ENCODE peak calls at places on chromosomes 4 and X, in six cellular contexts. X is GM12892, I is heart left ventricle, Y is Peyer's patch, K is uterus, L is prostate gland. G is an unnamed sample.

GRCh38 chrX:154696328-154697045 is 43.1 kb upstream of the CTAG2 start:
- DNase-seq in Y (no peak), K (peak; percentile 22), X (no peak), L (no peak), I (no peak), G (peak; percentile 30)

GRCh38 chr4:38743866-38744265 is 38.9 kb downstream of the TLR10 start:
- DNase-seq in L (no peak), I (no peak), X (no peak), K (no peak), Y (no peak), G (no peak)

GRCh38 chr4:100574607-100575006 is 56.8 kb upstream of the EMCN start:
- DNase-seq in I (no peak), K (no peak), L (no peak), Y (no peak), X (no peak), G (no peak)

GRCh38 chrX:68719904-68720614 is 72.6 kb downstream of the STARD8 start:
- DNase-seq in X (no peak), K (peak; percentile 3), I (no peak), L (peak; percentile 7), Y (peak; percentile 14), G (no peak)

GRCh38 chr4:180665994-180666818 is 1577.0 kb upstream of the TENM3 start:
- DNase-seq in Y (peak; percentile 59), I (no peak), L (no peak), X (peak; percentile 10), K (no peak), G (peak; percentile 15)

GRCh38 chr4:16893141-16893571 is 5.3 kb downstream of the LDB2 start:
- DNase-seq in X (no peak), L (no peak), I (no peak), Y (no peak), K (no peak), G (no peak)

GRCh38 chrX:81174286-81174685 is 27.4 kb downstream of the HMGN5 start:
- DNase-seq in L (no peak), X (no peak), I (no peak), Y (no peak), K (no peak), G (peak; percentile 1)

GRCh38 chrX:39894626-39895025 is 203.1 kb downstream of the BCOR start:
- DNase-seq in K (no peak), Y (no peak), X (no peak), L (no peak), I (no peak), G (no peak)

GRCh38 chr4:7150083-7150635 is 42.2 kb upstream of the SORCS2 start:
- DNase-seq in K (no peak), L (no peak), X (no peak), Y (no peak), I (no peak), G (no peak)

GRCh38 chr4:58983887-58984286 is 1873.7 kb upstream of the IGFBP7 start:
- DNase-seq in I (no peak), K (no peak), Y (no peak), L (no peak), X (no peak), G (no peak)

DNA sequence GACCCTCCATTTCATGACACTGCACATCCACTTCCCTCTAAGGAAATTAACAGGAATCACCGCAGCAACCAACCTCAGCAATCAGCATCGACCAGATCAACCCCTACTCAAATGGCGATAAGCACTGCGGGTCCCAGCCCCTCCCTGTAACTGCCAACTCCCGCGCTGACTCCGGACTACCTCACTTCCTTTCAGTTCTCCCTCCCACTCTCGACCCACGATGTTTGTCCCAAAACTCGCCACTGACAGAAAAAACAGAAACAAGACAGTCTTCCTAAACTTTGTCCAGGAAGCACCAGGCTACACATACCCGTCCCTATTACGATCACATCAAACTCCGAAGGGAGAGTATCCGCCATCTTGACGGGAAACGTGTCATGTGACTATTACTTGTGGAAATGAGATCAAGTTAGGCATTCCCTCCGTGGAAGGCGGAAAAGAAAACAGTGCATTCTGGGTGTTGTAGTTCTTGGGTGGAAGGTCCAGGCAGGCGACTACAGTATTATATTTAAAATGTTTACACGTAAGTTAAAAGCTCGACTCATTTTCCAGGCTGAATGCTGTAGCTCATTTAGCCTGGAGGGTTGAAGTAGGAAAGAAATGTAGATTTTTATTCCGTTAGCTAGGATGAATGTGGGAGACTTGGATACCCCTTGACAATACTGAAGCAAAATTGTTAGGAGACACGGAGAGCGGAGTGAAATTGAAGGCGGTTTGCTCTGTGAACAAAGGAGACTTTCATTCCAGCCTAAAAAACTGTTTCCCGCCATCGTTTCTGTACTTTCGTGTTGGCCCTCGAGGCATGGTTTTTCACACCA is at the start of gene CHM:
- DNase-seq in I (peak; percentile 59), L (peak; percentile 75), Y (peak; percentile 81), X (peak; percentile 39), K (peak; percentile 69), G (peak; percentile 29)
- TF ChIP-seq POLR2A in I (no peak), L (peak; percentile 22), Y (peak; percentile 44), X (peak; percentile 85), K (peak; percentile 52), G (peak; percentile 47)

DNA sequence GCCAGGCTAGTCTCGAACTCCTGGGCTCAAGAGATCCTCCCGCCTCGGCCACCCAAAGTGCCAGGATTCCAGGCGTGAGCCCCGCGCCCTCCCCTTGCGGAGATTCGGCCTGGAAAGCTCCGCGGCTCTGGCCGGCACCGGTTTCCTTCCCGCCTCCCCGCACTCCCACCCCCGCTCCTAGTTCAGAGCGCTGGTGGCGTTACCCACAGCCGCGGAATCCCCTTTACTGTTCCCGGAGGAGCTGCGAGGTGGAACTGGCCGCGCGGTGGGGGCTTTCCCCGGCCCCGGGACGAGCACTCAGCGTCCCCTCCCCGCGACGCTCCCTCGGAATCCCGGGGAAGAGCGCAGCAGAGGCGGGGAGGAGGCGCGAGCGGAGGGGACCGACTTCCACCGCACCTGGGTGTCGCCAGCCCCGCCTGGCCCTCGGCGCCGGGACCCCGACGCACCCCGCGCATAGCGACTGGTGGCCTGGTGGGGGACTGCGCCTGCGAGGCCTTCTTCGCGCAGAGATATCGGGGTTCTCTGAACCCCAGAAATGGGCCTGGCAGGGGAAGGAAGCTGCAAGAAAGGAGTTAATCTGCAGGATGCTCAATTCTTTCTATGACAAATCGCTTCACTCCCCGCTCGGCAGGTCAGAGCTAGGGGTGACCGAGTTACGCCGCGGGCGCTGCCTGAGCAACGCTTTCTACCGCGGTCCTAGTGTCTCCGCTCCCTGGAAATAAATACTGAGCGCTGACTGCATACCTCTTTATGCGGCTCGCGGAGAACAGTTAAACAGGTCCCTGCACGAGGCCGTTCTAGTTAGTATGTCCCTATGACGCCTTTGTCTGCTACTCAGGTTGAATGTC is 14.6 kb upstream of the SLC25A4 start:
- DNase-seq in L (peak; percentile 35), I (no peak), Y (no peak), K (no peak), X (peak; percentile 56), G (no peak)
- TF ChIP-seq POLR2A in L (no peak), I (no peak), Y (no peak), K (no peak), X (no peak), G (no peak)

DNA sequence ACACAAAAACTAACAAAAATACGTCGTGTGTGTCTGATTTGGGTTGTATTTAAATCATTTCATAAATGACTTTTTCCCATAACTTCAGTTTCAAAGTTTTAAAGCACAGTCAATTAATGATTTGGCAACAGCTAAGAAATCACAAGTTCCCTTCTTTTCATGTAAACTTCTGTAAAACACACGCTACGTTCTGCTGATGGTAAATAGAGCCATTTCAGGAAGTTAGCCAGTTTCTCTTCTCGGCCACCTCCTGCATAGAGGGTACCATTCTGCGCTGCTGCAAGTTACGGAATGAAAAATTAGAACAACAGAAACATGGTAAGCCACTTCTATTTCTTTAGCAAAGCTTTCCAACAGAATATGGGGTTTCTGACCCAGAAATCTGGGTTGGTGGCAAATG is at the start of gene TLR8:
- DNase-seq in Y (no peak), X (no peak), K (no peak), L (no peak), I (no peak), G (no peak)
- TF ChIP-seq POLR2A in Y (no peak), X (no peak), K (no peak), L (no peak), I (no peak), G (no peak)

GRCh38 chr4:44725861-44726820 is at the start of gene GNPDA2:
- DNase-seq in I (peak; percentile 91), X (peak; percentile 51), Y (peak; percentile 94), K (peak; percentile 91), L (peak; percentile 84), G (peak; percentile 57)
- TF ChIP-seq POLR2A in I (no peak), X (peak; percentile 92), Y (peak; percentile 34), K (peak; percentile 57), L (peak; percentile 40), G (peak; percentile 83)

GRCh38 chrX:107627792-107628661 is at the start of gene PRPS1:
- DNase-seq in K (peak; percentile 92), I (peak; percentile 90), X (peak; percentile 65), L (peak; percentile 90), Y (peak; percentile 95), G (peak; percentile 81)
- TF ChIP-seq POLR2A in K (peak; percentile 54), I (no peak), X (peak; percentile 39), L (peak; percentile 57), Y (peak; percentile 40), G (peak; percentile 48)

GRCh38 chrX:48785156-48785524 is 1.2 kb upstream of the GATA1 start:
- DNase-seq in L (no peak), X (no peak), Y (no peak), K (no peak), I (no peak), G (no peak)

GRCh38 chrX:48786825-48787538 is 592 bp downstream of the GATA1 start:
- DNase-seq in L (no peak), X (no peak), Y (no peak), K (no peak), I (no peak), G (no peak)

GRCh38 chrX:48787809-48788471 is 1.6 kb downstream of the GATA1 start:
- DNase-seq in Y (no peak), X (no peak), I (no peak), L (no peak), K (no peak), G (no peak)

GRCh38 chrX:48785525-48786214 is 720 bp upstream of the GATA1 start:
- DNase-seq in X (no peak), I (no peak), K (no peak), Y (no peak), L (no peak), G (no peak)

GRCh38 chrX:48786341-48786800 is at the start of gene GATA1:
- DNase-seq in I (no peak), X (no peak), K (no peak), Y (no peak), L (no peak), G (no peak)
- TF ChIP-seq POLR2A in I (no peak), X (no peak), K (no peak), Y (no peak), L (no peak), G (no peak)

GRCh38 chrX:45233541-45233940 is 32.9 kb upstream of the DIPK2B start:
- DNase-seq in K (no peak), Y (no peak), X (no peak), I (no peak), L (no peak), G (no peak)
- TF ChIP-seq POLR2A in K (no peak), Y (no peak), X (no peak), I (no peak), L (no peak), G (no peak)

GRCh38 chrX:124747295-124747694 is 400.9 kb downstream of the SH2D1A start:
- DNase-seq in Y (no peak), L (no peak), K (no peak), X (no peak), I (no peak), G (no peak)
- TF ChIP-seq POLR2A in Y (no peak), L (no peak), K (no peak), X (no peak), I (no peak), G (no peak)

G was measured in H54.